ENCODE peak calls at places on chromosomes 2 and 18, in five cellular contexts. Q is uterus, A is tibial nerve, X is Peyer's patch, D is IMR-90. K is an unnamed sample.

GRCh38 chr2:148914463-148914862 is 39.4 kb downstream of the KIF5C start:
- DNase-seq in Q (no peak), X (no peak), A (no peak), D (no peak), K (no peak)

GRCh38 chr18:5524660-5525059 is 19.1 kb downstream of the EPB41L3 start:
- DNase-seq in D (no peak), X (no peak), Q (no peak), A (no peak), K (no peak)

GRCh38 chr2:95158891-95159619 is 593 bp downstream of the ZNF514 start:
- DNase-seq in D (peak; percentile 30), X (peak; percentile 67), Q (peak; percentile 42), A (peak; percentile 10), K (no peak)

GRCh38 chr2:238591732-238592131 is 165.0 kb downstream of the ASB1 start:
- DNase-seq in A (no peak), X (no peak), Q (no peak), D (no peak), K (no peak)

GRCh38 chr18:77262655-77263470 is 13.2 kb downstream of the GALR1 start:
- DNase-seq in D (no peak), Q (no peak), A (no peak), X (no peak), K (no peak)

GRCh38 chr2:101803128-101803527 is 105.6 kb downstream of the MAP4K4 start:
- DNase-seq in D (peak; percentile 61), X (no peak), Q (no peak), A (no peak), K (no peak)

GRCh38 chr18:6328624-6329016 is 86.1 kb downstream of the L3MBTL4 start:
- DNase-seq in D (no peak), X (no peak), A (no peak), Q (no peak), K (no peak)

GRCh38 chr2:99554238-99554637 is 64.4 kb upstream of the REV1 start:
- DNase-seq in A (no peak), D (no peak), Q (no peak), X (no peak), K (no peak)

GRCh38 chr2:230713331-230714121 is 884 bp downstream of the CAB39 start:
- DNase-seq in D (no peak), X (peak; percentile 77), Q (peak; percentile 18), A (no peak), K (no peak)

GRCh38 chr2:107824848-107825563 is 1.7 kb upstream of the RGPD4 start:
- DNase-seq in Q (no peak), X (no peak), A (no peak), D (no peak), K (no peak)

GRCh38 chr2:48107326-48107925 is 201.1 kb upstream of the FBXO11 start:
- DNase-seq in Q (no peak), D (peak; percentile 77), X (no peak), A (no peak), K (no peak)

GRCh38 chr2:67571785-67572718 is 174.9 kb downstream of the ETAA1 start:
- DNase-seq in X (no peak), Q (no peak), D (peak; percentile 83), A (no peak), K (no peak)

GRCh38 chr2:213091765-213092164 is 59.6 kb downstream of the IKZF2 start:
- DNase-seq in Q (no peak), A (no peak), D (no peak), X (no peak), K (no peak)

GRCh38 chr18:75131455-75132000 is 77.4 kb downstream of the PTGR3 start:
- DNase-seq in X (peak; percentile 25), A (no peak), D (no peak), Q (no peak), K (no peak)

GRCh38 chr2:128178650-128179460 is 87.9 kb downstream of the UGGT1 start:
- DNase-seq in X (peak; percentile 79), D (peak; percentile 89), Q (peak; percentile 27), A (peak; percentile 50), K (no peak)

GRCh38 chr18:11676386-11676785 is 12.7 kb upstream of the GNAL start:
- DNase-seq in D (no peak), A (no peak), Q (no peak), X (peak; percentile 4), K (no peak)

GRCh38 chr2:235647264-235647663 is 153.4 kb downstream of the AGAP1 start:
- DNase-seq in Q (no peak), A (no peak), X (no peak), D (no peak), K (no peak)

GRCh38 chr2:68764781-68765385 is 30.3 kb downstream of the ARHGAP25 start:
- DNase-seq in A (no peak), X (no peak), Q (no peak), D (peak; percentile 92), K (no peak)

GRCh38 chr18:44638811-44639210 is 41.9 kb upstream of the SETBP1 start:
- DNase-seq in X (no peak), Q (no peak), D (no peak), A (no peak), K (no peak)

GRCh38 chr2:54470241-54470938 is 14.3 kb downstream of the SPTBN1 start:
- DNase-seq in A (no peak), X (no peak), D (peak; percentile 79), Q (no peak), K (no peak)

DNA sequence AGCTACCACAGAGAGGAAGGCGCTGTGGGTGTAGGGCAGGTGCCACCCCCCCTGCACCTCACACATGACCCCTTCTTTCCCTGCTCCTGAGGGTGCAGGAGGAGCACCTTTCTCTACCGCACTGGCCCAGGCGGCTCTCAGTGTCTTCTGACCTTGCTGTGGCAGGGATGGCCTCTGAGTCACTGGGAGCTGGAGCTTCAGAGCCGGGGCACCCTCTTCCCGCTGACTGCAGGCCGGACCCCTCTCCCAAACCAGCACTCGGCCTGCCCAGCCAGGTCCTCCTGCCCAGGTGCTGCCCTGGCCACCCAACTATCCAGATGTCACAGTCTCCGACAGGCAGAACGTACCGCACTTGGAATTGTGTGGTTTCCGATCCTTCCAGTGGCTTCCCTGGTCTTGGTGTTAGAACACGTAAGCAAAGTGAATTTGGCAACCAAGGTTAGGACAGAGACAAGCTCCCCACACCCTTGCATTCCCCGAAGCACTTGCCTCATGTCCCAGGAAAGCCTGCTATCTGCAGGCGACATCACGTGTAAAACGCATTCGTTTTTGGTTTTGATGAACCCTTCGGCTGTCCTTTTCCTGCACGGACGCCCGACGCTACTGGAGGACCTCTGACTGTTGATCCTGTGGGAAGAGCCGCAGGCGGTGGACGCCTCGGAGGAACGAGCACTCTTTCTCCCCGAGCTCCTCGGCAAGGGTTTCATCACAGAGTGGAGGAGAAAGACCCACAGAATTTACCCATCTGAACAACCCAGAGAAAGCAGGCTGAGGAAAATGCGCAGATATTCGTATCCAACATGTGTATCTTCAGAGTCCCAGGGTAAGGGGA is 24.7 kb upstream of the KCNG2 start:
- DNase-seq in Q (no peak), D (no peak), A (no peak), X (peak; percentile 30), K (no peak)
- H3K27me3 ChIP-seq in Q (peaks cover 4% of the 10 kb centered on the region), D (peaks cover 42% of the 10 kb centered on the region), A (no peaks in the 10 kb centered on the region), X (no peaks in the 10 kb centered on the region), K (no peaks in the 10 kb centered on the region)

GRCh38 chr2:113219889-113220641 is 46.3 kb downstream of the PSD4 start:
- DNase-seq in D (peak; percentile 45), Q (no peak), X (peak; percentile 91), A (peak; percentile 43), K (no peak)
- H3K4me3 ChIP-seq in D (no peak overlapping the region), Q (no peak overlapping the region), X (peak overlapping the region; percentile 58), A (no peak overlapping the region), K (no peak overlapping the region)

GRCh38 chr2:17976871-17977746 is 98.6 kb downstream of the KCNS3 start:
- DNase-seq in X (no peak), D (peak; percentile 100), A (peak; percentile 22), Q (peak; percentile 31), K (no peak)
- TF ChIP-seq POLR2A in X (no peak), D (no peak), A (no peak), Q (no peak), K (no peak)

GRCh38 chr2:176068037-176068832 is 15.5 kb downstream of the EVX2 start:
- DNase-seq in X (no peak), Q (no peak), A (no peak), D (no peak), K (no peak)

GRCh38 chr2:176074919-176075425 is 8.8 kb downstream of the EVX2 start:
- DNase-seq in X (no peak), Q (no peak), D (no peak), A (no peak), K (no peak)

GRCh38 chr2:176072951-176073904 is 10.5 kb downstream of the EVX2 start:
- DNase-seq in A (no peak), Q (no peak), D (no peak), X (no peak), K (no peak)

GRCh38 chr2:176072292-176072669 is 11.5 kb downstream of the EVX2 start:
- DNase-seq in Q (no peak), D (no peak), A (no peak), X (no peak), K (no peak)

GRCh38 chr2:176071330-176072291 is 12.2 kb downstream of the EVX2 start:
- DNase-seq in X (no peak), Q (no peak), D (no peak), A (no peak), K (no peak)
- H3K27me3 ChIP-seq in X (no peaks in the 10 kb centered on the region), Q (peaks cover 96% of the 10 kb centered on the region), D (peaks cover 95% of the 10 kb centered on the region), A (no peaks in the 10 kb centered on the region), K (peaks cover 100% of the 10 kb centered on the region)

DNA sequence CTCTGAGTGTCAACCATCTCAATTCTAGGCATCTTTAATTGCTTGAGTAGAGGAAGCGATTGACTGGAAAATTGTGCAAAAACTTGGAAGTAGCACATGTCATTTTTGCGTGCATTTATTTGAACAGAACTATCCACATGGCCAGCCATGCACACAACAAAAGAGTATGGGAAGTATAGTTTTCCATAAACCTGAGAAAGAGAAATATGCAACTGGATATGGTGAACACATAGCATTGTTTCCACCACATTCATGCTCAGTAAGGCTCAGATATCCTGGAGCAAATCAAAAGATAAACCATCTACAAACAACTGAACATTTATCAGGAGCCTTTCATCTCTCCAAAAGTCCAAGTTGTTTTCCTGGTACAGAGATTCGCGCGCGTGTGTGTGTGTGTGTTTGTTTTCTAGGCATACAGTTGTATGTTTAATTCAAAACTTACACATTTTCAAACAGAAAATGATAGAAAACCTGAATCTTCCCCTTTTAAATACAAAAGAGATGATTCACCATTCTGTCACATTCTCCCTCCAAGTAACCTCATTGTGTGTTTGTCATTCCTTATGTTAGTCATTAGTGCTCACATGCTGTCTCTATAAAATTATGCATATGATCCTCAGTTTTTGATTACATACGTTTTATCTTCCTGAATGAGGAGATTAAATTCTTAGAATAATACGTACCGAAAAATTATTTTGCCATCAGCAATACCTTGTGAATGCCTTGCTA is 780.4 kb upstream of the NRXN1 start:
- DNase-seq in X (no peak), A (no peak), Q (no peak), D (peak; percentile 87), K (no peak)
- H3K4me3 ChIP-seq in X (no peak overlapping the region), A (no peak overlapping the region), Q (no peak overlapping the region), D (peak overlapping the region; percentile 13), K (no peak overlapping the region)